ENCODE peak calls at places on chromosomes 12 and 14, in seven cellular contexts. J is IMR-90, X is PC-3, C is uterus, F is brain microvascular endothelial cell, W is left lung, M is heart right ventricle. I is an unnamed sample. For H3K27me3, the result is how much of the 10 kb centered on the place peaks cover.

GRCh38 chr12:25433581-25434325 is 119.3 kb downstream of the LMNTD1 start:
- DNase-seq in J (peak), X (peak), C (no peak), F (peak), W (no peak), M (no peak), I (peak)

GRCh38 chr12:3732901-3733300 is 20.0 kb downstream of the CRACR2A start:
- DNase-seq in J (no peak), X (peak), C (no peak), F (no peak), W (peak), M (no peak), I (no peak)

GRCh38 chr12:75623631-75624118 is 112.3 kb upstream of the KRR1 start:
- DNase-seq in J (peak), X (peak), C (no peak), F (peak), W (no peak), M (no peak), I (no peak)

GRCh38 chr14:87139299-87139698 is 853.7 kb downstream of the GALC start:
- DNase-seq in J (peak), X (no peak), C (no peak), F (no peak), W (no peak), M (no peak), I (no peak)

GRCh38 chr12:84996759-84997158 is 39.3 kb downstream of the TSPAN19 start:
- DNase-seq in J (no peak), X (no peak), C (no peak), F (no peak), W (no peak), M (no peak), I (no peak)

GRCh38 chr14:102140027-102140749 is 491 bp downstream of the WDR20 start:
- DNase-seq in J (no peak), X (no peak), C (no peak), F (peak), W (peak), M (no peak), I (no peak)

GRCh38 chr14:38958589-38958988 is 144.4 kb downstream of the SEC23A start:
- DNase-seq in J (no peak), X (peak), C (no peak), F (no peak), W (no peak), M (no peak), I (no peak)

GRCh38 chr12:45125997-45126396 is 75.1 kb upstream of the DBX2 start:
- DNase-seq in J (no peak), X (peak), C (no peak), F (no peak), W (no peak), M (no peak), I (no peak)

GRCh38 chr14:72439707-72440106 is 454.2 kb downstream of the DPF3 start:
- DNase-seq in J (no peak), X (no peak), C (no peak), F (no peak), W (no peak), M (no peak), I (no peak)

GRCh38 chr12:122035292-122035691 is 13.6 kb downstream of the BCL7A start:
- DNase-seq in J (no peak), X (peak), C (no peak), F (no peak), W (no peak), M (no peak), I (no peak)

GRCh38 chr14:60648169-60648933 is 926 bp downstream of the SIX1 start:
- DNase-seq in J (peak), X (peak), C (no peak), F (no peak), W (peak), M (no peak), I (no peak)

GRCh38 chr12:91335724-91336123 is 153.1 kb upstream of the DCN start:
- DNase-seq in J (no peak), X (no peak), C (no peak), F (no peak), W (no peak), M (no peak), I (no peak)

GRCh38 chr14:67557118-67557517 is 24.0 kb downstream of the PLEKHH1 start:
- DNase-seq in J (peak), X (no peak), C (no peak), F (no peak), W (no peak), M (no peak), I (no peak)

GRCh38 chr14:102540310-102541028 is 30.9 kb upstream of the ANKRD9 start:
- DNase-seq in J (peak), X (no peak), C (no peak), F (no peak), W (no peak), M (no peak), I (no peak)

GRCh38 chr14:75165586-75166391 is 10.6 kb downstream of the TMED10 start:
- DNase-seq in J (no peak), X (no peak), C (no peak), F (no peak), W (no peak), M (no peak), I (no peak)

GRCh38 chr14:105281354-105282097 is 19.3 kb downstream of the BRF1 start:
- DNase-seq in J (peak), X (peak), C (no peak), F (peak), W (no peak), M (no peak), I (peak)
- TF ChIP-seq CTCF in J (peak), X (peak), C (peak), F (peak), W (peak), M (peak), I (peak)

GRCh38 chr12:51820721-51821422 is 27.6 kb downstream of the FIGNL2 start:
- DNase-seq in J (peak), X (peak), C (peak), F (no peak), W (peak), M (peak), I (no peak)

GRCh38 chr12:51818567-51819300 is 29.8 kb downstream of the FIGNL2 start:
- DNase-seq in J (peak), X (peak), C (peak), F (peak), W (no peak), M (no peak), I (peak)

GRCh38 chr12:51821423-51822260 is 26.9 kb downstream of the FIGNL2 start:
- DNase-seq in J (no peak), X (no peak), C (no peak), F (no peak), W (peak), M (no peak), I (no peak)

GRCh38 chr12:51818086-51818485 is 30.4 kb downstream of the FIGNL2 start:
- DNase-seq in J (no peak), X (no peak), C (no peak), F (no peak), W (no peak), M (no peak), I (no peak)

DNA sequence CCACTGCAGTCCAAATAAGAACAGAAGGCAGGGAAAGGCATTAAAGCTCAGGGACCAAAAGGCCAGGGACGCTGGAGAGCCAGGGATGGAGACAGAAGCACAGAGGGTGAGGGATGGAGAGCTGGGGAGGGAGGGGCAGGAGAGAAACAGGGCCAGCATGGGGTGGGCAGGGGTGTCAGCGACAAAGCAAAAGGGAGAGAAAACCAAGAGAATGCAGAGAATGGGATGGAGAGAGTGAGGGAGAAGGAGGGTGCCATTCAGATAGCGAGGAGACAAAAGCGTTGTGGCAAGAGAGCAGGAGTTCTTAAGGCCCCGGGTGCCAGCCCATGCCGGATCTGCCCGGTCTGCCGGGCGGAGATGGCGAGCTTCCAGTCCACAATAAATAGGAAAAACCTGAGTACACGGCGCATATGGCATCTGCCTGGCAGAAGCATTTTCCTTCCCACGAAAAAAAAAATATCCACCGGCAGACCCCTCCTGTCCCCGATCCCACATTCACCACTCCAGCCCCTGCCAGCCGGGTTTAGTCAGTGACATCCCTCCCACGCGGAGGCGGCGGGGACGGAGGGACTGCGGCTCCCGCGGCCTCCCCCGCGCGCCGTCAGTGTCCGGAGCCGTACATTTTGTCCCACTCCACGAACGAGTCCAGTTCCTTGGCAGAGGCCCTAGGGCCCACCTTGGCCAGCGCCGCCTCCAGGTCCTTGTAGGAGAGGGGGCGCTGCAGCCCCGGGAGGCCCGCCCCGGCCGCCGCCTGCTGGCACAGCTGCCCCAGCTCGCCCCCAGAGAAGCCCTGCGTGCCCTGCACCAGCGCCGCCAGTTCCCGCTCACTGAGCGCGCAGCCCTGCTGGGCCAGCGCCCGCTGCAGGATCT is 28.4 kb downstream of the FIGNL2 start:
- DNase-seq in J (no peak), X (no peak), C (peak), F (no peak), W (peak), M (no peak), I (no peak)
- H3K4me3 ChIP-seq in J (peak), X (peak), C (no peak), F (peak), W (peak), M (no peak), I (no peak)

DNA sequence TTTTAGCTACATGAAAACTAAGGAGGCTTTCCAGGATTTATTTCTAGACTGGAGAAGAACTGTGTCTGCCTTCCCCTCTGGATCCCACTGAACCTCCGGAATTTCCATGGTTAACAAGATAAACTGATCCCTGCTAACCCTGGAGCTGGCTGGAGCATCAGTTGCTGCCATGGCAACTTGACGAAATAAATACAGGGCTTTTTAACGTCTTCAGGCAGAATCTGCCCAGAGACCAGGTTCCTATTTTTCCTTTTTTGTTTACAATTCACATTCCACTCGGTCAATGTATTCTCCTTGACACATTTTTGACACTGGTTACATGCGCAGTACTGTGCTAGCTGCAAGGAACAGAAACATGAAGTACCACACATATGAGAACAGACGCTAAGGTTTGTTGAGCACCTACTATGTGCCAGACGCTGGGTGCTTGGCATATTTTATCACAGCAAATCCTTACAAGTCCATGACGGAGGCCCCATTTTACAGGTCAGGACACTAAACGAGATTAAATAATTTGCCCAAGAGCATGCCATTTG is 1.7 kb downstream of the C14orf132 start:
- DNase-seq in J (peak), X (no peak), C (no peak), F (no peak), W (no peak), M (no peak), I (no peak)
- H3K27me3 ChIP-seq in J (under half), X (half or more), C (under half), F (under half), W (under half), M (under half), I (under half)

GRCh38 chr12:50620050-50620974 is 115.5 kb downstream of the DIP2B start:
- DNase-seq in J (peak), X (peak), C (no peak), F (peak), W (no peak), M (no peak), I (peak)
- TF ChIP-seq CTCF in J (peak), X (peak), C (no peak), F (peak), W (no peak), M (no peak), I (peak)

GRCh38 chr14:64114796-64115195 is 179.4 kb downstream of the ESR2 start:
- DNase-seq in J (no peak), X (no peak), C (no peak), F (no peak), W (no peak), M (no peak), I (no peak)
- H3K4me3 ChIP-seq in J (no peak), X (no peak), C (no peak), F (no peak), W (no peak), M (no peak), I (no peak)

GRCh38 chr12:54045868-54046529 is 7.6 kb upstream of the HOXC4 start:
- DNase-seq in J (no peak), X (no peak), C (no peak), F (no peak), W (no peak), M (no peak), I (no peak)
- H3K27me3 ChIP-seq in J (half or more), X (under half), C (half or more), F (half or more), W (half or more), M (half or more), I (under half)

DNA sequence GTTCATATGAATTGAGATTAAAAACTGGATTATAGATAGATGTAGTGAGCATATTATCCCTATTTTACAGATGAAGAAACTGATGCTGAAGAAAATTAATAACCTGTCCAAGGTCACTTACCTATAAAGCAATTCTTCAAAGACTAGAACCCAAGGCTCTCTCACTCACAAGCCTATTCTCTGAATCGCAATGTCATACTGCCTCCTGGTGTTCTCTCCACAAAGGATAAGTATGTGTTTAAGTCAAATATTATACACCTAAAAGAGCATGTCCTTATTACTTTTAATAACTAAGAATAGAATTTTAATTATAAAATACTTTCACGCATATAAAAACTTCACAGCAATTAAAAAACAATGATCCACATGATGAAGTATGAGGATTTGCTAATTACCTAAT is 721.3 kb upstream of the USP15 start:
- DNase-seq in J (no peak), X (peak), C (no peak), F (peak), W (no peak), M (no peak), I (no peak)
- TF ChIP-seq CTCF in J (no peak), X (peak), C (no peak), F (no peak), W (no peak), M (no peak), I (no peak)

I was measured in BJ.